ENCODE peak calls at places on chromosomes 2 and 18, in seven cellular contexts. S is NCI-H2029 treated with DMSO at 0.1 percent for 48 hours, Y is EL, X is RKO, C is hypothalamus, R is HS-27A, J is LoVo. I is an unnamed sample.

GRCh38 chr2:26623541-26624497 is 17.3 kb downstream of the CIB4 start:
- DNase-seq in S (no peak), J (no peak), X (no peak), C (no peak), Y (peak), R (no peak), I (peak)

GRCh38 chr2:111246620-111247061 is 125.9 kb downstream of the BCL2L11 start:
- DNase-seq in S (no peak), Y (no peak), R (no peak), J (no peak), X (no peak), C (no peak), I (no peak)

GRCh38 chr2:128500136-128500800 is 181.6 kb upstream of the HS6ST1 start:
- DNase-seq in S (no peak), R (no peak), J (no peak), C (no peak), X (no peak), Y (no peak), I (no peak)

GRCh38 chr2:106054880-106055655 is 139.0 kb downstream of the UXS1 start:
- DNase-seq in X (no peak), R (no peak), J (no peak), Y (no peak), C (no peak), S (no peak), I (no peak)

GRCh38 chr2:186636800-186637795 is 47.2 kb downstream of the ITGAV start:
- DNase-seq in X (no peak), S (no peak), R (no peak), J (no peak), Y (no peak), C (no peak), I (peak)

GRCh38 chr2:206084468-206084869 is 1.5 kb downstream of the INO80D start:
- DNase-seq in Y (peak), C (peak), R (peak), X (peak), J (peak), S (peak), I (peak)

GRCh38 chr2:225416616-225417367 is 17.3 kb downstream of the NYAP2 start:
- DNase-seq in R (no peak), Y (no peak), S (no peak), X (no peak), J (no peak), C (no peak), I (no peak)

GRCh38 chr18:78499586-78499985 is 480.0 kb upstream of the SALL3 start:
- DNase-seq in R (no peak), Y (no peak), C (no peak), J (no peak), S (no peak), X (no peak), I (no peak)

GRCh38 chr2:113098061-113098460 is 29.3 kb upstream of the IL1RN start:
- DNase-seq in R (no peak), S (no peak), X (no peak), J (no peak), C (no peak), Y (no peak), I (no peak)

GRCh38 chr2:23601301-23601965 is 216.5 kb downstream of the KLHL29 start:
- DNase-seq in R (no peak), X (no peak), C (no peak), J (no peak), Y (peak), S (no peak), I (peak)